ENCODE peak calls at places on chromosome 12, in four cellular contexts. One of them, this sample, is unnamed.
A peak's percentile ranks its signal among the peaks of the same experiment; 100 is the strongest.

GRCh38 chr12:124543591-124544310 is 23.7 kb downstream of the NCOR2 start:
- DNase-seq in gastrocnemius medialis: no peak
- DNase-seq in IMR-90: no peak
- DNase-seq in transverse colon: no peak
- DNase-seq in this sample: no peak

GRCh38 chr12:116162071-116162470 is 115.4 kb downstream of the MED13L start:
- DNase-seq in IMR-90: no peak
- DNase-seq in transverse colon: no peak
- DNase-seq in gastrocnemius medialis: no peak
- DNase-seq in this sample: no peak

GRCh38 chr12:89862511-89863331 is 154.1 kb upstream of the ATP2B1 start:
- DNase-seq in transverse colon: peak; percentile 42
- DNase-seq in gastrocnemius medialis: peak; percentile 22
- DNase-seq in IMR-90: no peak
- DNase-seq in this sample: no peak

GRCh38 chr12:42325326-42325775 is 543 bp downstream of the ZCRB1 start:
- DNase-seq in transverse colon: no peak
- DNase-seq in IMR-90: peak; percentile 2
- DNase-seq in gastrocnemius medialis: no peak
- DNase-seq in this sample: no peak

GRCh38 chr12:98743362-98743953 is 98.4 kb downstream of the APAF1 start:
- DNase-seq in IMR-90: peak; percentile 22
- DNase-seq in gastrocnemius medialis: no peak
- DNase-seq in transverse colon: no peak
- DNase-seq in this sample: no peak

GRCh38 chr12:121792607-121793500 is 634 bp downstream of the RHOF start:
- DNase-seq in gastrocnemius medialis: no peak
- DNase-seq in transverse colon: peak; percentile 61
- DNase-seq in IMR-90: no peak
- DNase-seq in this sample: no peak

GRCh38 chr12:89525824-89526770 is at the start of gene POC1B:
- DNase-seq in gastrocnemius medialis: peak; percentile 55
- DNase-seq in IMR-90: peak; percentile 77
- DNase-seq in transverse colon: peak; percentile 83
- DNase-seq in this sample: peak; percentile 76

GRCh38 chr12:26124491-26125450 is at the start of gene BHLHE41:
- DNase-seq in IMR-90: peak; percentile 36
- DNase-seq in transverse colon: peak; percentile 85
- DNase-seq in gastrocnemius medialis: peak; percentile 91
- DNase-seq in this sample: peak; percentile 74

GRCh38 chr12:87363497-87364084 is 665.6 kb downstream of the C12orf50 start:
- DNase-seq in transverse colon: no peak
- DNase-seq in gastrocnemius medialis: no peak
- DNase-seq in IMR-90: no peak
- DNase-seq in this sample: no peak

GRCh38 chr12:42385341-42385841 is 59.4 kb downstream of the PPHLN1 start:
- DNase-seq in IMR-90: no peak
- DNase-seq in transverse colon: no peak
- DNase-seq in gastrocnemius medialis: no peak
- DNase-seq in this sample: no peak

DNA sequence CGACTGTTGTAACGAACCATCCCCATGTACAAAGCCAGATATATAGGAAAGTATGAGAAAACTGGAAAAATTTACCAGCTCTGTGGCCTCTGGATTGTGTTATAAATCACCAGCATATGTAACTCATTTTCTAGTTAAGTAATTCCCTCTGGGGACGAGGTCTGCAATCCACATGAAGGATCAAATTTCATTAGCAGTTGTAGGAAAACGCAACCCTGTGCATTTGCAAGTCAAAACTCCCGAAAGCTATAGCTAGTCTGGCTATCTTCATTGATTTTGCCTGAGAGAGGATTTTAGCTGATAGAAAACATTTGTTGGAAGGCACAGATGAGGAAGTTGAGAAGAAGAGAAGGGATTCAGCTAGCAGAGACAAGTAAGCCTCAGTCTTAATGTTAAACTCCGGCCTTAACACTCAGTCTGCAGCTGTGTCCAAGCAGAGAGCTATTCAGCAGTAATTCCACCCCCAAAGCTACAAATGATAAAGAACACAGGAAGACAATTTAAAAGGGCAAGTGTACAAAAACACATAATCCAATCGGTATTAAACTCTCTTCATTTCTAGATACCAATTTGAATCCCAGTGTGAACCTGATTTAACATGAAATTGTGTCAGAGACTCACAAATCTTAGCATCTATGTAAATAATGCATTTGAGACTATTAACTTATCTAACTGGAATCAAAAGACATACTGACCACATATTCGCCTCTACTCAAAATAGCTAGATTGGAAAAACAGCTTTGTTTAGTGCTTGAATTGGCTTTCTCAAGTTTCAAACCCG is 54.2 kb upstream of the CERS5 start:
- DNase-seq in gastrocnemius medialis: no peak
- DNase-seq in IMR-90: peak; percentile 91
- DNase-seq in transverse colon: no peak
- DNase-seq in this sample: no peak
- TF ChIP-seq POLR2A in gastrocnemius medialis: peak; percentile 28
- TF ChIP-seq POLR2A in IMR-90: peak; percentile 46
- TF ChIP-seq POLR2A in transverse colon: no peak
- TF ChIP-seq POLR2A in this sample: no peak

DNA sequence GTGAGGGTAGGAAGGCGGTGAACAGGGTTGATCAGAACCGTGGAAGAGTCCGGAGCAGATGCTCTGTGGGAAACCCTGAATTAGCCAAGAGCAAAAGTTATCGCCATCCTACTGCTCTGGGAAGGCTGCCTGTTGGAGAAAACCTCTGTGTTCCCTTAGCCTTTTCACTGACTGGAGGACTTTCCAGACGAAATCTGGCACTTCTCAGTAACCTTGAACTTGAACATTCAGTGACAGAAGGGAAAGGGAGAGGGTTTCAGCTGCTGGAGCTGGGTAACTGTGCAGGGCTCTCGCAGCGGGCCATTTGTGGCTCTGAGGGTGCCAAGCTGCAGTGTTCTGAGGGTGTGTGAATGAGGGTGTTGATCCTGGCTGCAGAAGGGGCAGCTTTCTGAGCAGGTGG is 23.4 kb downstream of the ETV6 start:
- DNase-seq in IMR-90: no peak
- DNase-seq in transverse colon: no peak
- DNase-seq in gastrocnemius medialis: no peak
- DNase-seq in this sample: no peak
- H3K4me1 ChIP-seq in IMR-90: peaks cover 14% of the 10 kb centered on the region
- H3K4me1 ChIP-seq in transverse colon: peaks cover 26% of the 10 kb centered on the region
- H3K4me1 ChIP-seq in gastrocnemius medialis: peaks cover 45% of the 10 kb centered on the region
- H3K4me1 ChIP-seq in this sample: no peaks in the 10 kb centered on the region

GRCh38 chr12:108678070-108678730 is 44.5 kb upstream of the SELPLG start:
- DNase-seq in transverse colon: no peak
- DNase-seq in IMR-90: no peak
- DNase-seq in gastrocnemius medialis: peak; percentile 51
- DNase-seq in this sample: no peak
- H3K4me3 ChIP-seq in transverse colon: no peak overlapping the region
- H3K4me3 ChIP-seq in IMR-90: no peak overlapping the region
- H3K4me3 ChIP-seq in gastrocnemius medialis: no peak overlapping the region
- H3K4me3 ChIP-seq in this sample: no peak overlapping the region

GRCh38 chr12:128823916-128824839 is at the start of gene SLC15A4:
- DNase-seq in gastrocnemius medialis: peak; percentile 97
- DNase-seq in transverse colon: peak; percentile 98
- DNase-seq in IMR-90: peak; percentile 84
- DNase-seq in this sample: peak; percentile 93

GRCh38 chr12:128825845-128826244 is 2.1 kb upstream of the SLC15A4 start:
- DNase-seq in transverse colon: no peak
- DNase-seq in gastrocnemius medialis: no peak
- DNase-seq in IMR-90: no peak
- DNase-seq in this sample: no peak

GRCh38 chr12:128820253-128820652 is 3.5 kb downstream of the SLC15A4 start:
- DNase-seq in IMR-90: no peak
- DNase-seq in transverse colon: no peak
- DNase-seq in gastrocnemius medialis: no peak
- DNase-seq in this sample: no peak

GRCh38 chr12:128820723-128821432 is 2.9 kb downstream of the SLC15A4 start:
- DNase-seq in IMR-90: no peak
- DNase-seq in transverse colon: peak; percentile 69
- DNase-seq in gastrocnemius medialis: peak; percentile 88
- DNase-seq in this sample: no peak

GRCh38 chr12:128823216-128823915 is 392 bp downstream of the SLC15A4 start:
- DNase-seq in transverse colon: peak; percentile 57
- DNase-seq in IMR-90: no peak
- DNase-seq in gastrocnemius medialis: peak; percentile 51
- DNase-seq in this sample: peak; percentile 24
- TF ChIP-seq POLR2A in transverse colon: no peak
- TF ChIP-seq POLR2A in IMR-90: no peak
- TF ChIP-seq POLR2A in gastrocnemius medialis: no peak
- TF ChIP-seq POLR2A in this sample: no peak

DNA sequence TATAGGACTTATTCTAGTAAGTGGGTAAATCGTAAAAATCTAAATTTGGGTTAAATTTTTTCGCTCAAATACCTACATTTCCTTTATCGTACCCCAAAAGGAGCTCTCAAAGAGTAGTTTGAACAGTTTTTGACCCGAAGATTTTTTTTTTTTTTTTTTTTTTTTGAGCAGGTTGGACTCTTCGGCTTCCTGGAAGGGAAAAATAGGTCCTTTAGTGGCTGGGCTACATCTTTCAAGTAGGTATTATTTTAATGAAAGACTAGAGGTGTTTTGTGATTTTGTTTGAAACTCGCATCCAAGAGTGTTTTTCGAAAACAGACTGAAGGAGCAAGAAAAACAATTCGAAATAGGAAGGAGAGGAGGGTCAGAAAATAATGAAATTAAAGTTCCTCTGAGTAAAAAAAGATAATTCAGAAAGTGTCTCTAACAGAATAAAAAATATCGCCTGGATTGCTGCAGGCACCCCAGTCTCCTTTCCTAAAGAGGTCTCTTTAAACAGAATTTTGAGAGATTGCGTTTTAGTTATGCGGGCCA is 6.0 kb downstream of the CDKN1B start:
- DNase-seq in gastrocnemius medialis: no peak
- DNase-seq in transverse colon: no peak
- DNase-seq in IMR-90: peak; percentile 37
- DNase-seq in this sample: no peak
- H3K4me1 ChIP-seq in gastrocnemius medialis: peaks cover 50% of the 10 kb centered on the region
- H3K4me1 ChIP-seq in transverse colon: peaks cover 4% of the 10 kb centered on the region
- H3K4me1 ChIP-seq in IMR-90: no peaks in the 10 kb centered on the region
- H3K4me1 ChIP-seq in this sample: peaks cover 8% of the 10 kb centered on the region

DNA sequence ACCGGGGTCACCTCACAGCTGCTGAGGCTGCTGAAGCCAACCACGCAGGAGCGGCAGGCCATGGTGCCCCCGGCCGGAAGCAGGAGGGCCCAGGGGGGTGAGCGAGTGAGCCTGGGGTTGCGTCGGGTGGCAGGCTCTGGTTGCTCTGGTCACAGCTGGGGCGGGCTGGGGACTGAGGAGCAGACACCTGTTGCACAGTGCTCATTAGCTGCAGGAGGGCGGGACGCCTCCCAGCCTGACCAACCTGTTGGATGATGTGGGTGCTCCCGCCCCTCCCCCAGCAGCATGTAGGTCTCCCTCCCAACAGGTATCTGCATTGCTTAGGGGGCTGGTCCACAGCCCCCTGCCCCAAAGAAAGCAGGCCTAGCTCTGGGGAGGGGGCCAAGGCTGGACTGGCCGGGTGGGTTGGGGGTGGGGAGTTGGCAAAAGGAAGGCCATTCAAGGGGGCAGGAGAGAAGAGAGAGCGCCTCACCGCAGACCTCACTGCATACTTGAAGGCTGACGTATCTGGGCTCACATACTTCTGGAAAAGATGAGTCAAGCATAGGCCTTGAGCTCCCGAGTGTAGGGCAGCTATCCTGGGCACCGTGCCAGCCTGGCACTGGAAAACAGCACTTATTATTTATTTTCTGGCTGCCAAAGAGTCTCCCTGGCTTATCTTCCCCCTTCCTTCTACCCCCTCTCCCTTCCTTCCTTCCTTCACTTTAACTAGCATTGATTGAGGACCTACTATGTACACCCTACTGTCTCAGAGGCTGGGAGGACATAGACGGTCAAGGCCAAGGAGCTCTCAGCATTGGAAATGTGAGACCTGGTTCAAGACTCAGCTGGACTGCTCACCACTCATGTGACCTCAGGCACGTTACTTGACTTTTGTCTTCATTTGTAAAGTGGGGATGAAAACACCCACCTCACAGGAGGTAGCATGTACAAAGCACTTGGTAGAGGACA is at the start of gene KRT80:
- DNase-seq in transverse colon: peak; percentile 84
- DNase-seq in gastrocnemius medialis: peak; percentile 75
- DNase-seq in IMR-90: peak; percentile 99
- DNase-seq in this sample: peak; percentile 92
- H3K4me3 ChIP-seq in transverse colon: no peak within 1 kb of the TSS
- H3K4me3 ChIP-seq in gastrocnemius medialis: no peak within 1 kb of the TSS
- H3K4me3 ChIP-seq in IMR-90: no peak within 1 kb of the TSS
- H3K4me3 ChIP-seq in this sample: no peak within 1 kb of the TSS

GRCh38 chr12:46369095-46369473 is 3.5 kb downstream of the SLC38A2 start:
- DNase-seq in IMR-90: no peak
- DNase-seq in gastrocnemius medialis: no peak
- DNase-seq in transverse colon: no peak
- DNase-seq in this sample: no peak
- TF ChIP-seq POLR2A in IMR-90: no peak
- TF ChIP-seq POLR2A in gastrocnemius medialis: no peak
- TF ChIP-seq POLR2A in transverse colon: no peak
- TF ChIP-seq POLR2A in this sample: no peak